ENCODE peak calls at places on chromosomes 16 and 17, in five cellular contexts. G, B, F, J and N are unnamed samples.

GRCh38 chr16:10642964-10643363 is 51.8 kb downstream of the TEKT5 start:
- DNase-seq in G (no peak), B (no peak), F (no peak), J (no peak), N (no peak)

GRCh38 chr17:12789075-12789975 is at the start of gene ARHGAP44:
- DNase-seq in G (peak), B (peak), F (peak), J (no peak), N (peak)

GRCh38 chr17:43377056-43377810 is 21.6 kb upstream of the ARL4D start:
- DNase-seq in G (no peak), B (no peak), F (no peak), J (no peak), N (peak)

GRCh38 chr16:3479654-3480216 is 15.6 kb downstream of the C16orf90 start:
- DNase-seq in G (no peak), B (no peak), F (no peak), J (no peak), N (no peak)

GRCh38 chr17:69473801-69474170 is 59.3 kb downstream of the MAP2K6 start:
- DNase-seq in G (no peak), B (no peak), F (no peak), J (no peak), N (no peak)

GRCh38 chr17:78324391-78325075 is 35.3 kb downstream of the SOCS3 start:
- DNase-seq in G (no peak), B (no peak), F (no peak), J (no peak), N (peak)

GRCh38 chr17:70021726-70022125 is 53.3 kb upstream of the KCNJ16 start:
- DNase-seq in G (no peak), B (no peak), F (no peak), J (no peak), N (peak)

GRCh38 chr16:20844588-20844987 is 38.3 kb downstream of the REXO5 start:
- DNase-seq in G (no peak), B (no peak), F (no peak), J (no peak), N (no peak)

GRCh38 chr17:83204230-83204725 is 124.9 kb downstream of the METRNL start:
- DNase-seq in G (no peak), B (no peak), F (no peak), J (no peak), N (no peak)

GRCh38 chr17:51536627-51537026 is 276.3 kb downstream of the UTP18 start:
- DNase-seq in G (no peak), B (no peak), F (no peak), J (no peak), N (no peak)

GRCh38 chr16:2088759-2089358 is 41.1 kb downstream of the TSC2 start:
- DNase-seq in G (no peak), B (no peak), F (no peak), J (no peak), N (no peak)

GRCh38 chr16:52869243-52869642 is 183.5 kb downstream of the CHD9NB start:
- DNase-seq in G (no peak), B (peak), F (no peak), J (no peak), N (no peak)

GRCh38 chr17:57379237-57380054 is 123.1 kb downstream of the MSI2 start:
- DNase-seq in G (no peak), B (no peak), F (peak), J (no peak), N (peak)

GRCh38 chr17:77459018-77459755 is 318.4 kb downstream of the SEC14L1 start:
- DNase-seq in G (no peak), B (no peak), F (no peak), J (no peak), N (no peak)

GRCh38 chr17:9389116-9389515 is 186.5 kb downstream of the STX8 start:
- DNase-seq in G (no peak), B (peak), F (no peak), J (peak), N (no peak)

GRCh38 chr17:75067856-75068255 is 19.9 kb upstream of the SLC16A5 start:
- DNase-seq in G (no peak), B (no peak), F (no peak), J (no peak), N (no peak)

GRCh38 chr16:77675464-77676324 is 46.6 kb upstream of the NUDT7 start:
- DNase-seq in G (peak), B (peak), F (peak), J (peak), N (peak)

GRCh38 chr17:67853703-67854102 is 28.4 kb downstream of the BPTF start:
- DNase-seq in G (no peak), B (no peak), F (no peak), J (no peak), N (no peak)

GRCh38 chr17:35291802-35292201 is 48.9 kb downstream of the SLFN5 start:
- DNase-seq in G (no peak), B (no peak), F (no peak), J (no peak), N (no peak)

GRCh38 chr16:89292443-89293078 is 75.1 kb downstream of the ZNF778 start:
- DNase-seq in G (no peak), B (peak), F (no peak), J (no peak), N (peak)

GRCh38 chr17:34125921-34126320 is 129.2 kb upstream of the CCL2 start:
- DNase-seq in G (no peak), B (no peak), F (no peak), J (no peak), N (no peak)

GRCh38 chr17:35871415-35871814 is 2.7 kb upstream of the HEATR9 start:
- DNase-seq in G (peak), B (no peak), F (no peak), J (no peak), N (peak)

GRCh38 chr16:84583995-84584394 is 33.9 kb downstream of the COTL1 start:
- DNase-seq in G (no peak), B (no peak), F (no peak), J (no peak), N (no peak)

GRCh38 chr16:50464325-50465290 is 83.6 kb upstream of the NKD1 start:
- DNase-seq in G (no peak), B (no peak), F (no peak), J (no peak), N (peak)

GRCh38 chr16:20792216-20792615 is 14.1 kb downstream of the ERI2 start:
- DNase-seq in G (no peak), B (no peak), F (no peak), J (no peak), N (no peak)

GRCh38 chr17:50845260-50846147 is 10.1 kb downstream of the WFIKKN2 start:
- DNase-seq in G (no peak), B (no peak), F (no peak), J (no peak), N (no peak)

GRCh38 chr17:45338023-45338781 is 21.4 kb upstream of the MAP3K14 start:
- DNase-seq in G (no peak), B (no peak), F (no peak), J (no peak), N (no peak)

GRCh38 chr16:27455700-27456099 is 53.7 kb downstream of the IL21R start:
- DNase-seq in G (no peak), B (no peak), F (no peak), J (no peak), N (no peak)

GRCh38 chr17:38511126-38512108 is 83.2 kb downstream of the ARHGAP23 start:
- DNase-seq in G (no peak), B (no peak), F (no peak), J (no peak), N (peak)

GRCh38 chr17:59786536-59787319 is 79.3 kb downstream of the VMP1 start:
- DNase-seq in G (peak), B (peak), F (peak), J (peak), N (peak)

GRCh38 chr16:29811170-29811895 is 660 bp upstream of the PRRT2 start:
- DNase-seq in G (peak), B (peak), F (peak), J (peak), N (peak)

GRCh38 chr16:65032397-65032796 is 89.5 kb downstream of the CDH11 start:
- DNase-seq in G (no peak), B (no peak), F (no peak), J (no peak), N (no peak)

GRCh38 chr16:28213396-28213795 is 1.6 kb upstream of the XPO6 start:
- DNase-seq in G (no peak), B (no peak), F (no peak), J (no peak), N (no peak)

GRCh38 chr16:642189-643049 is 791 bp downstream of the MCRIP2 start:
- DNase-seq in G (no peak), B (peak), F (peak), J (no peak), N (peak)

GRCh38 chr17:82613283-82614094 is 34.8 kb downstream of the WDR45B start:
- DNase-seq in G (no peak), B (no peak), F (no peak), J (no peak), N (peak)

GRCh38 chr16:28986492-28986891 is 1.6 kb downstream of the LAT start:
- DNase-seq in G (no peak), B (no peak), F (no peak), J (no peak), N (no peak)

GRCh38 chr17:17560167-17560566 is 31.3 kb downstream of the PEMT start:
- DNase-seq in G (no peak), B (no peak), F (no peak), J (no peak), N (no peak)

GRCh38 chr17:17560975-17561374 is 30.5 kb downstream of the PEMT start:
- DNase-seq in G (no peak), B (no peak), F (no peak), J (no peak), N (no peak)

GRCh38 chr17:17561408-17562144 is 29.9 kb downstream of the PEMT start:
- DNase-seq in G (no peak), B (no peak), F (no peak), J (no peak), N (no peak)

GRCh38 chr17:17563530-17563929 is 28.0 kb downstream of the PEMT start:
- DNase-seq in G (no peak), B (no peak), F (no peak), J (no peak), N (no peak)

DNA sequence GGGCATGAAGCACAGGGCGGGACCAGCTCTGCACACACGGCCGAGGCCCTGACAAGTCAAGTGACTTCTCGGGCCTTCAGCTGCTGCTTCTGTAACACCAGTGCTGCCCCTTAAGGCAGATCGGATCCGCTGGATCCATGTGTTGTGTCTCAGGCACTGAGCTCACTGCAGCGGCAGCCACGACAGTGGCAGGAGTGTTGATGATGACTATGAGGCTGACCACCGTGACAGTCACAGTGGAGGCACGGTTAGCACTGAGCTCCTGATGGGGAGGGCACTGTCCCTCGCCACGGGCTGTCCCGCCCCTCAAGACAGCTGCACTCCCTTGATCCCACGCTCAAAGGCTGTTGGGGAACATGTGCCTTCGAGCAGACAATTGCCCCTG is 29.4 kb downstream of the PEMT start:
- DNase-seq in G (no peak), B (no peak), F (no peak), J (no peak), N (no peak)
- TF ChIP-seq CREB1 in G (no peak), B (no peak), F (no peak), J (no peak), N (no peak)

GRCh38 chr17:63837962-63838585 is 4.4 kb downstream of the SMARCD2 start:
- DNase-seq in G (no peak), B (no peak), F (no peak), J (no peak), N (no peak)
- H3K27ac ChIP-seq in G (peak), B (no peak), F (no peak), J (no peak), N (no peak)

GRCh38 chr16:24745791-24746190 is 16.3 kb downstream of the TNRC6A start:
- DNase-seq in G (no peak), B (no peak), F (no peak), J (no peak), N (peak)

GRCh38 chr16:24753437-24753836 is 24.0 kb downstream of the TNRC6A start:
- DNase-seq in G (no peak), B (no peak), F (peak), J (no peak), N (no peak)

GRCh38 chr16:24747425-24747824 is 18.0 kb downstream of the TNRC6A start:
- DNase-seq in G (no peak), B (no peak), F (no peak), J (no peak), N (no peak)

GRCh38 chr16:24748242-24748641 is 18.8 kb downstream of the TNRC6A start:
- DNase-seq in G (no peak), B (no peak), F (peak), J (no peak), N (no peak)
- TF ChIP-seq CREB1 in G (no peak), B (no peak), F (no peak), J (no peak), N (no peak)

DNA sequence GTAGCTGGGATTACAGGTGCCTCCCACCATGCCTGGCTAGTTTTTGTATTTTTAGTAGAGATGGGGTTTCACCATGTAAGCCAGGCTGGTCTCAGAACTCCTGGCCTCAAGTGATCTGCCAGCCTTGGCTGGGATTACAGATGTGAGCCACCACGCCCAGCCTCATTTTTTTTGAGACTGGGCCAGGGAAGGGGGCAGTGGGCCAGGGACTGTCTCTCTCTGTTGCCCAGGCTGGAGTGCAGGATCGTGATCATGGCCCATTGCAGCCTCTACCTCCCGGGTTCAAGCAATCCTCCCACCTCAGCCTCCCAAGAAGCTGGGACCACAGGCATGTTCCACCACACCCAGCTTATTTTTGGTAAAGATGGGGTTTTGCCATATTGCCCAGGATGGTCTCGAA is 16.0 kb downstream of the RSL1D1 start:
- DNase-seq in G (no peak), B (no peak), F (no peak), J (no peak), N (no peak)
- H3K27ac ChIP-seq in G (no peak), B (no peak), F (no peak), J (no peak), N (peak)

DNA sequence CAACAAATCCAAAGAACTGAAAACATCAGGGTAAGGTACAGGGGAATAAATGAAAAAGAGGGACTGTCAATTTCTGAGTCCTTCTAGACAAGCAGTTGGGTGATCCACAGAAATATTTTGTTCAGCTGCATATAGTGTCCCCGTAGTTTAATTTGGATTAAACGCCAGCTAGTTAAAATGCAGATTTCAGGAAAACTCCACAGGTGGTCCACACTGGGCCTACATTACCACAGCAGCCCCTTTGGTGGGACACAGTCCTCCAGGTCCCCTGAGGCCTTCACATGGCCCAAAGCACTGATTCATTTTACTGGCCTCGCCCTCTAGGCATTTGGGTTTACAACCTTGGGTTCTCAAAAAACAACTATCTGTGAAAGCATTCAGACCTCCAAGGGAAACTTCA is 4.6 kb downstream of the ARHGAP17 start:
- DNase-seq in G (no peak), B (no peak), F (no peak), J (no peak), N (no peak)
- TF ChIP-seq CREB1 in G (no peak), B (no peak), F (no peak), J (no peak), N (no peak)

GRCh38 chr17:66542967-66543525 is 240.6 kb downstream of the PRKCA start:
- DNase-seq in G (no peak), B (peak), F (no peak), J (no peak), N (no peak)
- H3K27ac ChIP-seq in G (no peak), B (no peak), F (no peak), J (no peak), N (no peak)

GRCh38 chr16:68219708-68220378 is 16.1 kb downstream of the ESRP2 start:
- DNase-seq in G (no peak), B (no peak), F (no peak), J (no peak), N (no peak)

GRCh38 chr16:68214726-68215125 is 21.2 kb downstream of the ESRP2 start:
- DNase-seq in G (no peak), B (no peak), F (no peak), J (no peak), N (no peak)

GRCh38 chr16:68215302-68215701 is 20.6 kb downstream of the ESRP2 start:
- DNase-seq in G (no peak), B (no peak), F (no peak), J (no peak), N (no peak)

DNA sequence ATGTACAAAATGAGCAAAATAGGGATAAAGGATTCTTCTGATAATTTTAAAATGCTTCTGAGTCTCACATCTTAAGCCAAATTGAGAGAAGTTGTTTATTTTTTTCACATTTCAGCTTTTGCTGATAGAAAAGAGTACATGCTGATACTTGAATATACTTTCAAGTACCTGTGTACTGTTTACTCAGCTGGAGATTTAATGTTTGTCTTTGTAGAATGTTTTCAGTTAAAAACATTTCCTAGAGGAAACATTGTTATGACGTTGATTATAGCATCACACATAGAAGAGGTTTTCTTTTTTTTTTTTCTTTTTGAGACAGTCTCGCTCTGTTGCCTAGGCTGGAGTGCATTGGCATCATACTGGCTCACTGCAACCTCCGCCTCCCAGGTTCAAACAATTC is 19.7 kb downstream of the ESRP2 start:
- DNase-seq in G (no peak), B (no peak), F (no peak), J (no peak), N (no peak)
- TF ChIP-seq CREB1 in G (no peak), B (no peak), F (no peak), J (no peak), N (no peak)

DNA sequence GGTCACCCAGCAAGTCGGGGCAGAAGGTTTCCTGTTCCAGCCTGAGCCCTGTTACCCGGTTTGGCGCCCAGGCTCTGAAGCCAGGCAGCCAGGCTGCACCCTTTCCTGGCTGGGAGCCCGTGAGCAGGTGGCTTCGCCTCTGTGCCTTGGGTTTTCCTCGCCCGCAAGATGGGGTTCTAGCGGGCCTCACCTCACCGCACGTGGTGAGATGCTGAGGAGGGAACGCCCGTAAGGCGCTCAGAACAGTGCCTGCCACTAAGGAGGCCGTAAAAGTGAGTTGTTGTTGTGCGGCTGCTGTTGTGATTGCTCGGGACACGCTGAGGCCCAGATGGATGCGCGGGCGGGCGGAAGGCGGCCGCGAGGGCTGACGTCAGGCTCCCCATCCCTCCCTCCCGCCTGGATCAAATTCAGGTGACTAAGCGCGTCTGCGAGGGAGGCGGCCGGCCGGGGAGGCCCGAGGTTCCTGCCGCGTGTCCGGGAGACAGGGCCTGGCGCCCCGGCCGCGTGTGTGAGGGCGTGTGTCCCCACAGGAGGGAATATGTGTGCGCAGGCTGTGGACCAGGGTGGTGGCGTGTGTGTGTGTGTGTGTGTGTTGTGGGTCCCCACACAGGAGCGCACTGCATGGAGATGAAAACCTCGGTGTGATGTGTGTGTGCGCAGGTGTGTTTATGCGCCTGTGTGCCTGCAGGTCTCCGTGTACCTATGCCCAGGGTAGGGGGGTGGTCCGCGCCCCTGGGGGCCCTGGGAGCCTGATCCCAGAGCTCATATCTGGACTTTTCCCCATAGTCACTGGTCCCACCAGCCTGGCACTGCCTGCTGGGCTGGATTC is 4.3 kb downstream of the CAMKK1 start:
- DNase-seq in G (no peak), B (no peak), F (peak), J (no peak), N (peak)
- H3K27ac ChIP-seq in G (no peak), B (no peak), F (peak), J (no peak), N (peak)

GRCh38 chr17:79943354-79944241 is 92.1 kb downstream of the TBC1D16 start:
- DNase-seq in G (no peak), B (no peak), F (no peak), J (no peak), N (no peak)
- TF ChIP-seq CREB1 in G (no peak), B (no peak), F (no peak), J (no peak), N (no peak)